ENCODE peak calls at places on chromosome 9, in seven cellular contexts. W, U, Z, B, V, R and S are unnamed samples.

GRCh38 chr9:70043689-70044449 is at the start of gene MAMDC2:
- DNase-seq in W (peak; percentile 36), U (peak; percentile 45), Z (no peak), B (no peak), V (peak; percentile 36), R (no peak), S (no peak)

GRCh38 chr9:101465330-101465915 is 29.8 kb upstream of the ALDOB start:
- DNase-seq in W (peak; percentile 29), U (peak; percentile 75), Z (no peak), B (peak; percentile 45), V (peak; percentile 23), R (no peak), S (no peak)

GRCh38 chr9:2085719-2086515 is 70.8 kb downstream of the SMARCA2 start:
- DNase-seq in W (peak; percentile 42), U (no peak), Z (no peak), B (no peak), V (peak; percentile 84), R (no peak), S (no peak)

GRCh38 chr9:87874320-87874655 is 8.4 kb upstream of the SPATA31E1 start:
- DNase-seq in W (peak; percentile 17), U (peak; percentile 26), Z (no peak), B (no peak), V (no peak), R (no peak), S (no peak)

GRCh38 chr9:105064248-105065118 is 136.5 kb upstream of the ABCA1 start:
- DNase-seq in W (peak; percentile 97), U (peak; percentile 99), Z (peak; percentile 59), B (peak; percentile 95), V (peak; percentile 67), R (no peak), S (peak; percentile 12)

GRCh38 chr9:115353681-115354080 is 235.7 kb upstream of the TNC start:
- DNase-seq in W (peak; percentile 32), U (no peak), Z (no peak), B (no peak), V (no peak), R (no peak), S (no peak)

GRCh38 chr9:131474711-131475110 is 28.0 kb upstream of the POMT1 start:
- DNase-seq in W (no peak), U (no peak), Z (no peak), B (no peak), V (no peak), R (no peak), S (no peak)

GRCh38 chr9:89750117-89750551 is 145.3 kb downstream of the GADD45G start:
- DNase-seq in W (no peak), U (no peak), Z (no peak), B (peak; percentile 30), V (no peak), R (no peak), S (no peak)

GRCh38 chr9:13205824-13206223 is 73.7 kb downstream of the MPDZ start:
- DNase-seq in W (no peak), U (no peak), Z (no peak), B (no peak), V (no peak), R (no peak), S (no peak)

GRCh38 chr9:134662143-134662876 is 20.7 kb downstream of the COL5A1 start:
- DNase-seq in W (peak; percentile 87), U (peak; percentile 98), Z (no peak), B (no peak), V (no peak), R (no peak), S (no peak)

GRCh38 chr9:111348821-111349271 is 18.8 kb upstream of the OR2K2 start:
- DNase-seq in W (no peak), U (no peak), Z (no peak), B (no peak), V (peak; percentile 95), R (no peak), S (no peak)

GRCh38 chr9:128113526-128114325 is 13.8 kb downstream of the PTGES2 start:
- DNase-seq in W (no peak), U (no peak), Z (no peak), B (no peak), V (no peak), R (no peak), S (no peak)

GRCh38 chr9:113178087-113178486 is 27.3 kb downstream of the SLC31A2 start:
- DNase-seq in W (peak; percentile 81), U (peak; percentile 24), Z (no peak), B (no peak), V (no peak), R (no peak), S (no peak)

GRCh38 chr9:130499804-130500263 is 55.1 kb downstream of the ASS1 start:
- DNase-seq in W (no peak), U (no peak), Z (no peak), B (no peak), V (no peak), R (no peak), S (no peak)

GRCh38 chr9:124133752-124134151 is 122.2 kb downstream of the LHX2 start:
- DNase-seq in W (no peak), U (peak; percentile 38), Z (no peak), B (peak; percentile 19), V (peak; percentile 68), R (no peak), S (peak; percentile 2)

GRCh38 chr9:33124716-33125378 is 42.3 kb downstream of the B4GALT1 start:
- DNase-seq in W (no peak), U (no peak), Z (no peak), B (no peak), V (no peak), R (no peak), S (no peak)

GRCh38 chr9:37531699-37532098 is 44.5 kb downstream of the FBXO10 start:
- DNase-seq in W (no peak), U (no peak), Z (no peak), B (no peak), V (no peak), R (no peak), S (no peak)

GRCh38 chr9:70131296-70131695 is 87.6 kb downstream of the MAMDC2 start:
- DNase-seq in W (no peak), U (no peak), Z (no peak), B (no peak), V (no peak), R (no peak), S (no peak)

GRCh38 chr9:90813523-90813922 is 11.9 kb downstream of the SYK start:
- DNase-seq in W (no peak), U (peak; percentile 58), Z (no peak), B (no peak), V (no peak), R (no peak), S (no peak)

GRCh38 chr9:120944434-120945125 is 18.0 kb upstream of the TRAF1 start:
- DNase-seq in W (no peak), U (no peak), Z (no peak), B (no peak), V (no peak), R (no peak), S (no peak)

GRCh38 chr9:33329117-33329563 is 38.8 kb downstream of the NFX1 start:
- DNase-seq in W (peak; percentile 95), U (peak; percentile 51), Z (no peak), B (no peak), V (peak; percentile 94), R (no peak), S (no peak)

GRCh38 chr9:38277601-38278200 is 114.8 kb upstream of the ALDH1B1 start:
- DNase-seq in W (no peak), U (no peak), Z (no peak), B (no peak), V (no peak), R (no peak), S (no peak)

GRCh38 chr9:83304686-83305085 is 233.5 kb downstream of the FRMD3 start:
- DNase-seq in W (peak; percentile 85), U (no peak), Z (peak; percentile 35), B (peak; percentile 75), V (peak; percentile 38), R (no peak), S (no peak)

GRCh38 chr9:128683340-128684064 is 5.5 kb upstream of the SET start:
- DNase-seq in W (no peak), U (peak; percentile 51), Z (no peak), B (peak; percentile 9), V (peak; percentile 16), R (peak; percentile 32), S (peak; percentile 62)

GRCh38 chr9:115879451-115879850 is 274.1 kb upstream of the PAPPA start:
- DNase-seq in W (no peak), U (no peak), Z (no peak), B (no peak), V (no peak), R (no peak), S (no peak)

GRCh38 chr9:73701415-73702057 is 549.9 kb downstream of the ANXA1 start:
- DNase-seq in W (no peak), U (no peak), Z (no peak), B (no peak), V (no peak), R (no peak), S (no peak)

GRCh38 chr9:97831843-97832636 is 21.0 kb upstream of the FOXE1 start:
- DNase-seq in W (no peak), U (no peak), Z (no peak), B (no peak), V (no peak), R (no peak), S (no peak)

GRCh38 chr9:70411141-70411929 is 3.1 kb downstream of the KLF9 start:
- DNase-seq in W (peak; percentile 74), U (peak; percentile 84), Z (no peak), B (no peak), V (peak; percentile 77), R (peak; percentile 36), S (no peak)

GRCh38 chr9:70318002-70318401 is 59.2 kb downstream of the SMC5 start:
- DNase-seq in W (no peak), U (no peak), Z (no peak), B (no peak), V (no peak), R (no peak), S (no peak)

GRCh38 chr9:136588663-136589464 is 43.0 kb upstream of the NOTCH1 start:
- DNase-seq in W (no peak), U (no peak), Z (no peak), B (no peak), V (no peak), R (no peak), S (no peak)

GRCh38 chr9:128621730-128622455 is 34.8 kb downstream of the DYNC2I2 start:
- DNase-seq in W (no peak), U (no peak), Z (no peak), B (no peak), V (no peak), R (no peak), S (no peak)

GRCh38 chr9:134730011-134730760 is 88.6 kb downstream of the COL5A1 start:
- DNase-seq in W (no peak), U (no peak), Z (no peak), B (no peak), V (no peak), R (no peak), S (no peak)

GRCh38 chr9:37986771-37987258 is 82.2 kb downstream of the SHB start:
- DNase-seq in W (no peak), U (no peak), Z (no peak), B (no peak), V (no peak), R (no peak), S (no peak)